ENCODE peak calls at places on chromosomes 4 and X, in five cellular contexts. Y, L, R, I and E are unnamed samples.
A peak's percentile ranks its signal among the peaks of the same experiment; 100 is the strongest.

GRCh38 chrX:32448320-32448719 is 763.0 kb downstream of the DMD start:
- DNase-seq in Y (no peak), L (no peak), R (no peak), I (peak; percentile 13), E (peak; percentile 0)

GRCh38 chr4:5753766-5754528 is 42.9 kb downstream of the EVC start:
- DNase-seq in Y (peak; percentile 96), L (no peak), R (peak; percentile 89), I (peak; percentile 86), E (no peak)

GRCh38 chrX:30824275-30824674 is 64.8 kb downstream of the TAB3 start:
- DNase-seq in Y (no peak), L (no peak), R (no peak), I (no peak), E (no peak)

GRCh38 chr4:55545681-55546632 is 752 bp downstream of the CLOCK start:
- DNase-seq in Y (peak; percentile 73), L (peak; percentile 77), R (peak; percentile 73), I (peak; percentile 83), E (peak; percentile 93)

GRCh38 chrX:49039598-49040375 is 3.4 kb downstream of the TFE3 start:
- DNase-seq in Y (peak; percentile 91), L (peak; percentile 69), R (peak; percentile 95), I (peak; percentile 97), E (peak; percentile 95)

GRCh38 chr4:55933611-55934010 is 15.1 kb upstream of the CEP135 start:
- DNase-seq in Y (no peak), L (no peak), R (no peak), I (no peak), E (no peak)

GRCh38 chr4:153521995-153522799 is 56.0 kb downstream of the TMEM131L start:
- DNase-seq in Y (no peak), L (no peak), R (no peak), I (no peak), E (no peak)

GRCh38 chr4:81459233-81459632 is 12.5 kb downstream of the RASGEF1B start:
- DNase-seq in Y (no peak), L (no peak), R (no peak), I (no peak), E (no peak)

GRCh38 chr4:80197132-80197573 is at the start of gene PRDM8:
- DNase-seq in Y (no peak), L (no peak), R (no peak), I (peak; percentile 39), E (no peak)

GRCh38 chr4:42638276-42638675 is 18.6 kb downstream of the ATP8A1 start:
- DNase-seq in Y (no peak), L (no peak), R (no peak), I (no peak), E (no peak)
- H3K4me3 ChIP-seq in Y (no peak overlapping the region), L (no peak overlapping the region), R (no peak overlapping the region), I (no peak overlapping the region), E (no peak overlapping the region)

DNA sequence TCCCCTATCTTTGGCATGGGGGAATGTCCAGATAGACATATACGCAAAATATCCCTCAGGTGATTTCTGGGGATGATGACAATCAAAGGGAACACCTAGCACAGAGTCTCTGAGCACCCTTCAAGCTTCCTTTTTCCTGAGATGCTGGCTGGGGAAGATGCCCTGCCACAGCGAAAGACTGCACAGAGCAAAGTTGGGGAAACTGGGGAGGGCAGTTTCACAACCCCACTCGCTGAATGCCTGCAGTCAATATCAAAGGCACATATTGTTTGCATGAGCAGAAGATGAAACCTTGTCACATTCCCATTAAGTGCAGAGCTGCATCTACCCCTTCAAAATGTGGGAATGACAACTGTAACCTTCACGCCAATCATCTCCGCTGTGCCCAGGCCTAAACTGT is 2.6 kb downstream of the GPC4 start:
- DNase-seq in Y (no peak), L (no peak), R (no peak), I (no peak), E (no peak)
- H3K4me3 ChIP-seq in Y (no peak overlapping the region), L (no peak overlapping the region), R (peak overlapping the region; percentile 57), I (peak overlapping the region; percentile 84), E (peak overlapping the region; percentile 78)

GRCh38 chr4:159229164-159229563 is 126.3 kb downstream of the RAPGEF2 start:
- DNase-seq in Y (peak; percentile 45), L (no peak), R (peak; percentile 74), I (peak; percentile 87), E (peak; percentile 90)
- H3K4me3 ChIP-seq in Y (no peak overlapping the region), L (no peak overlapping the region), R (no peak overlapping the region), I (no peak overlapping the region), E (peak overlapping the region; percentile 36)

GRCh38 chrX:12791253-12792228 is at the start of gene PRPS2:
- DNase-seq in Y (peak; percentile 33), L (peak; percentile 88), R (peak; percentile 32), I (peak; percentile 51), E (peak; percentile 47)

GRCh38 chrX:12794654-12795053 is 3.4 kb downstream of the PRPS2 start:
- DNase-seq in Y (no peak), L (no peak), R (no peak), I (no peak), E (peak; percentile 46)

GRCh38 chrX:12790878-12791252 is 347 bp upstream of the PRPS2 start:
- DNase-seq in Y (no peak), L (no peak), R (no peak), I (no peak), E (no peak)

GRCh38 chrX:12789976-12790375 is 1.2 kb upstream of the PRPS2 start:
- DNase-seq in Y (no peak), L (no peak), R (no peak), I (no peak), E (no peak)

GRCh38 chrX:12792711-12793110 is 1.5 kb downstream of the PRPS2 start:
- DNase-seq in Y (no peak), L (no peak), R (no peak), I (no peak), E (no peak)
- H3K4me3 ChIP-seq in Y (no peak overlapping the region), L (peak overlapping the region; percentile 75), R (no peak overlapping the region), I (no peak overlapping the region), E (no peak overlapping the region)

GRCh38 chrX:150366951-150367545 is 3.9 kb downstream of the MAMLD1 start:
- DNase-seq in Y (peak; percentile 30), L (no peak), R (peak; percentile 35), I (peak; percentile 86), E (peak; percentile 52)

GRCh38 chrX:150363561-150364346 is 637 bp downstream of the MAMLD1 start:
- DNase-seq in Y (peak; percentile 40), L (no peak), R (peak; percentile 32), I (peak; percentile 50), E (peak; percentile 45)

GRCh38 chrX:150364347-150365050 is 1.4 kb downstream of the MAMLD1 start:
- DNase-seq in Y (no peak), L (no peak), R (peak; percentile 1), I (peak; percentile 38), E (peak; percentile 33)

GRCh38 chrX:150365051-150365952 is 2.2 kb downstream of the MAMLD1 start:
- DNase-seq in Y (peak; percentile 46), L (peak; percentile 71), R (peak; percentile 56), I (peak; percentile 71), E (peak; percentile 72)

DNA sequence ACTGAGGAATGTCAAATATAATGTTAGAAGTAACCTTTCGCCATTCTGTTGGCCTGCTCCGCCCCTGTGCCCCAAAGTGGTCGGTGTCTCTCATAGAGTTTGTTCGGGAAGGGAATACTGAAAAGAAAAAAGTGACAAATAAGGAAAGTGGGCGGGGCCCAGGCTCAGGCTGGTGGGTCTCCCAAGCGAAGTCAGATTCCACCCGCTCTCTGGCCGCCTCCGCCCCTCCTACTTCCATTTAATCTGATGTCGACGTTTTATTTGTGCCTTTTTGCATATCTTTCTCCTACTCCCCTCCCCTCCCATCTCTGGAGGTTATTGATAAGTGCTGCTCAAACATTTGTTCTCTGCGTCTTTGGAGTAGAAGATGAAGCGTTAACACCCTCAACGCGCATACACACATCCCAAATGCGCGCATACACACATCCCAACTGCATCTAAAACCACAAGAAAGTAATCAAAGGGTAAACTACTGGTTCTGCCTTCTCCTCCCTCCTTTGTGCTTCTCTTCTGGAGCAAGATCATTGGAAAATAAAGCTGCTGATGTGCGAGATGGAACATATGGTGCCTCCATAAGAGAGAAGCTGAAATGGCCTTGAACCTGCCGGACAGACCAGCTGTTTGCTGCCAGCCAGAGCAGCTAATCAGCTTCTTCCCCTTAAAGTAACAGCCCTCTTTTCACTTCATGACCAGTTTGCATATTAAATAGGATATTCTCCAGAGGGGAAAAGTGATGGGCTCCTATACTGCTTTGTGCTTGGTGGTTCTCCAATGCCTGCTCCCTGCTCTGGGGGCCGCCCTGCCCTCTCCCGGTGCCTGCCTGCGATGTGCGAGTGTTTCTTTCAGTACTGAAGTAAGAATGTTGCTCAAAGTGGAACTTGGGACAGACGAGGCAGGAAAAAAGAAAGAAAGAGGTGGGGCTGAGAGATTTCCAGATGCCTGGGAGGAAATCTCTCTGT is 3.1 kb downstream of the MAMLD1 start:
- DNase-seq in Y (peak; percentile 33), L (peak; percentile 85), R (peak; percentile 61), I (peak; percentile 83), E (peak; percentile 53)
- H3K4me3 ChIP-seq in Y (peak overlapping the region; percentile 55), L (peak overlapping the region; percentile 74), R (peak overlapping the region; percentile 50), I (peak overlapping the region; percentile 79), E (peak overlapping the region; percentile 40)

GRCh38 chr4:112357897-112358296 is 60.7 kb downstream of the ALPK1 start:
- DNase-seq in Y (no peak), L (no peak), R (no peak), I (no peak), E (no peak)
- H3K4me3 ChIP-seq in Y (no peak overlapping the region), L (no peak overlapping the region), R (no peak overlapping the region), I (no peak overlapping the region), E (no peak overlapping the region)